ENCODE peak calls at places on chromosomes 16 and 17, in six cellular contexts. T, F, U, A, K and H are unnamed samples. For H3K36me3, the result is how much of the 10 kb centered on the place peaks cover.

GRCh38 chr16:15919331-15919730 is 30.1 kb upstream of the ABCC1 start:
- DNase-seq in T (no peak), F (no peak), U (no peak), A (no peak), K (no peak), H (no peak)

GRCh38 chr16:46736695-46737094 is 11.4 kb downstream of the MYLK3 start:
- DNase-seq in T (no peak), F (no peak), U (no peak), A (no peak), K (no peak), H (no peak)

GRCh38 chr16:68744744-68745280 is 7.7 kb downstream of the CDH1 start:
- DNase-seq in T (no peak), F (peak), U (peak), A (no peak), K (peak), H (peak)

GRCh38 chr16:11064202-11064540 is 119.8 kb downstream of the CLEC16A start:
- DNase-seq in T (no peak), F (no peak), U (no peak), A (no peak), K (no peak), H (no peak)

GRCh38 chr16:72878301-72879269 is 169.3 kb downstream of the ZFHX3 start:
- DNase-seq in T (no peak), F (no peak), U (no peak), A (no peak), K (peak), H (no peak)

GRCh38 chr17:75720656-75721462 is at the start of gene ITGB4:
- DNase-seq in T (peak), F (peak), U (peak), A (no peak), K (peak), H (peak)

GRCh38 chr16:50480206-50480605 is 68.0 kb upstream of the NKD1 start:
- DNase-seq in T (no peak), F (no peak), U (no peak), A (no peak), K (no peak), H (no peak)

GRCh38 chr16:22635801-22636200 is 125.1 kb downstream of the NPIPB5 start:
- DNase-seq in T (no peak), F (no peak), U (no peak), A (no peak), K (no peak), H (no peak)

GRCh38 chr16:26742040-26742439 is 324.7 kb upstream of the C16orf82 start:
- DNase-seq in T (no peak), F (no peak), U (no peak), A (no peak), K (no peak), H (no peak)

GRCh38 chr17:36936455-36936934 is 780 bp upstream of the LHX1 start:
- DNase-seq in T (no peak), F (no peak), U (no peak), A (no peak), K (no peak), H (no peak)

GRCh38 chr16:48157302-48157701 is 1.5 kb upstream of the ABCC12 start:
- DNase-seq in T (no peak), F (no peak), U (no peak), A (no peak), K (no peak), H (no peak)

GRCh38 chr16:19997734-19998133 is 76.0 kb downstream of the GPR139 start:
- DNase-seq in T (no peak), F (no peak), U (no peak), A (no peak), K (peak), H (no peak)

GRCh38 chr17:41972571-41973411 is 6.2 kb downstream of the CNP start:
- DNase-seq in T (no peak), F (no peak), U (no peak), A (peak), K (no peak), H (peak)

GRCh38 chr16:4913130-4913773 is 23.7 kb downstream of the PPL start:
- DNase-seq in T (no peak), F (no peak), U (no peak), A (no peak), K (no peak), H (no peak)

GRCh38 chr17:55416000-55416399 is 5.6 kb downstream of the MMD start:
- DNase-seq in T (no peak), F (no peak), U (no peak), A (no peak), K (no peak), H (no peak)

GRCh38 chr17:8466466-8466865 is 30.8 kb downstream of the NDEL1 start:
- DNase-seq in T (no peak), F (no peak), U (no peak), A (no peak), K (peak), H (no peak)
- H3K36me3 ChIP-seq in T (under half), F (half or more), U (under half), A (under half), K (under half), H (under half)

GRCh38 chr16:57409870-57410585 is 5.5 kb downstream of the CCL17 start:
- DNase-seq in T (no peak), F (no peak), U (no peak), A (no peak), K (no peak), H (no peak)
- TF ChIP-seq CTCF in T (no peak), F (no peak), U (no peak), A (no peak), K (no peak), H (no peak)

DNA sequence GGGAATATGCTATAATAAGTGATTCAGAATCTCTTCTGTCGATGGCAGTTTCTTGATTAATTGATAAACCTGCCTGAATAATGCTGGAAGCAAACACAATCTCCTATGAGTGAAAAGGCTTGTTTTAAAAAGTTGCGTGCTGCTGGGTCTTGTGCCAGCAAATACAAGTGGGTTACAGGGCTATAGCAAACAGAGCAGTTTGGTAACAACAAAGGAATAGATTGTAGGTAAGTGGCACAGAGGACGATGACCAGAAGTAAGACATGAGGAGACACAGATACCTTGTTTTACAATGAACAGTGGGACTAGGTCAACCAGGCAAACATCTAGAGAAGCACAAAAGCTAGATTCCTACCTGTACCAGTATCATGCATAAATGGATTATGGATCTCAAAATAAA is 23.7 kb upstream of the FAAP100 start:
- DNase-seq in T (no peak), F (no peak), U (no peak), A (no peak), K (no peak), H (no peak)
- H3K36me3 ChIP-seq in T (under half), F (under half), U (under half), A (under half), K (under half), H (under half)

GRCh38 chr17:73013816-73014663 is 78.4 kb downstream of the SLC39A11 start:
- DNase-seq in T (no peak), F (no peak), U (no peak), A (no peak), K (peak), H (no peak)
- TF ChIP-seq CTCF in T (no peak), F (no peak), U (no peak), A (no peak), K (no peak), H (no peak)

GRCh38 chr16:2690852-2691251 is 8.5 kb downstream of the KCTD5 start:
- DNase-seq in T (no peak), F (no peak), U (no peak), A (no peak), K (no peak), H (no peak)
- H3K36me3 ChIP-seq in T (under half), F (under half), U (under half), A (under half), K (under half), H (under half)

GRCh38 chr16:714558-715447 is at the start of gene METRN:
- DNase-seq in T (peak), F (peak), U (peak), A (peak), K (peak), H (peak)

GRCh38 chr16:714079-714478 is 839 bp upstream of the METRN start:
- DNase-seq in T (no peak), F (no peak), U (no peak), A (no peak), K (no peak), H (no peak)

GRCh38 chr16:716250-716607 is 1.3 kb downstream of the METRN start:
- DNase-seq in T (no peak), F (no peak), U (no peak), A (no peak), K (peak), H (no peak)

GRCh38 chr16:716768-717325 is 1.9 kb downstream of the METRN start:
- DNase-seq in T (no peak), F (no peak), U (no peak), A (no peak), K (no peak), H (no peak)

GRCh38 chr16:715448-716249 is 731 bp downstream of the METRN start:
- DNase-seq in T (no peak), F (no peak), U (no peak), A (no peak), K (peak), H (no peak)
- TF ChIP-seq CTCF in T (no peak), F (no peak), U (no peak), A (no peak), K (no peak), H (no peak)

GRCh38 chr17:44850025-44850424 is 2.3 kb downstream of the HIGD1B start:
- DNase-seq in T (no peak), F (no peak), U (no peak), A (no peak), K (no peak), H (no peak)
- H3K36me3 ChIP-seq in T (under half), F (under half), U (under half), A (under half), K (under half), H (under half)

GRCh38 chr16:78289844-78290277 is 190.4 kb downstream of the WWOX start:
- DNase-seq in T (no peak), F (no peak), U (no peak), A (no peak), K (no peak), H (no peak)

GRCh38 chr16:78291642-78292041 is 192.2 kb downstream of the WWOX start:
- DNase-seq in T (no peak), F (no peak), U (peak), A (peak), K (no peak), H (no peak)

GRCh38 chr16:78290498-78291271 is 191.2 kb downstream of the WWOX start:
- DNase-seq in T (no peak), F (no peak), U (no peak), A (no peak), K (no peak), H (no peak)

GRCh38 chr16:78289368-78289767 is 189.9 kb downstream of the WWOX start:
- DNase-seq in T (no peak), F (no peak), U (no peak), A (no peak), K (no peak), H (no peak)

GRCh38 chr16:78288915-78289314 is 189.5 kb downstream of the WWOX start:
- DNase-seq in T (no peak), F (no peak), U (no peak), A (no peak), K (no peak), H (no peak)
- TF ChIP-seq CTCF in T (no peak), F (no peak), U (no peak), A (no peak), K (no peak), H (no peak)

DNA sequence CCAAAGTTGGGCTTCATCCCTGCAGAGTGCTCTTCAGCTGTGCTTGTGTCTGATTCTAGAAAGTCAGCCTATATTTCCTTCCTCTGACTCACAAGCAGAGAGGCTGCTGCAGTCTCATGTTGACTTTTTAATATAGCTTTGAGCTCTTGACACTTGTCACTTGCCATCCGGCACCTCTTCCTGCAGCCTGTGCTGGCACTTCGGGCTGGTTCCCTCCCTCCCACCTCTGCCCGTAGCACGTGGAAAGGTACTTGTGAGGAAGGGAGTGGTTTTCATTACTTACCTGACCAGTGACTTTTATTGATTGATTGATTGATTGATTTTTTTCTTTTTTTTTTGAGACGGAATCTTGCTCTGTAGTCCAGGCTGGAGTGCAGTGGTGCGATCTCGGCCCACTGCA is 19.0 kb upstream of the JPT2 start:
- DNase-seq in T (no peak), F (no peak), U (no peak), A (no peak), K (no peak), H (no peak)
- H3K36me3 ChIP-seq in T (under half), F (half or more), U (under half), A (under half), K (under half), H (half or more)

GRCh38 chr17:32604966-32605365 is 118.2 kb downstream of the CDK5R1 start:
- DNase-seq in T (no peak), F (no peak), U (no peak), A (no peak), K (no peak), H (no peak)

GRCh38 chr17:32610943-32611342 is 124.2 kb downstream of the CDK5R1 start:
- DNase-seq in T (no peak), F (no peak), U (no peak), A (no peak), K (no peak), H (no peak)

GRCh38 chr17:32608267-32608666 is 121.5 kb downstream of the CDK5R1 start:
- DNase-seq in T (no peak), F (no peak), U (no peak), A (no peak), K (no peak), H (no peak)

GRCh38 chr17:32610027-32610650 is 123.3 kb downstream of the CDK5R1 start:
- DNase-seq in T (no peak), F (no peak), U (no peak), A (no peak), K (no peak), H (no peak)

DNA sequence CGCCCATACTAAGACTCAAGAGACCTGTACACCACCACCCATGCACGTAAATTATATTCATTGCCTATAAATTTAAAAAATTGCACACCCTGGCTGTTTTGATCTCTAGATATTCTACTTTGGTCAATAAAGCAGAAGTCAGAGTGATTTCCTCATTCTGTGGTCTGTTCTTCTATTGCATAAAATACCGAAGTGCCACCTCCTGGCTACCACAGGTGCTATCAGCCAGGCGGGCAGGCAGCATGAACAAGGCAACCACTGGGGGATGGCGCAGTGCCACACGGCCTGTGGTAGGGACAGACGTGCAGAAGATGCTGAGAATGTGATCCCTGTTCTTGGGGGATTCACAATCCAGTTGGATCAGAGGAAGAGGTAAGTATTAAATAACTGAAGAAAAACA is 122.3 kb downstream of the CDK5R1 start:
- DNase-seq in T (peak), F (peak), U (peak), A (no peak), K (peak), H (peak)
- TF ChIP-seq CTCF in T (peak), F (no peak), U (no peak), A (no peak), K (peak), H (no peak)